ENCODE peak calls at places on chromosomes 5 and 9, in five cellular contexts. K is HTR-8/SVneo, F is Right ventricle myocardium superior, C is GM13976, H is tibial artery. R is an unnamed sample.
A peak's percentile ranks its signal among the peaks of the same experiment; 100 is the strongest.

GRCh38 chr5:132915681-132916080 is 42.2 kb downstream of the LEAP2 start:
- DNase-seq in K (no peak), F (no peak), C (no peak), H (no peak), R (no peak)

GRCh38 chr9:89885156-89885555 is 280.3 kb downstream of the GADD45G start:
- DNase-seq in K (no peak), F (no peak), C (no peak), H (no peak), R (no peak)

GRCh38 chr9:79734989-79735779 is 163.4 kb downstream of the TLE4 start:
- DNase-seq in K (no peak), F (no peak), C (no peak), H (no peak), R (no peak)

GRCh38 chr5:68749648-68750047 is 344.2 kb upstream of the SLC30A5 start:
- DNase-seq in K (no peak), F (no peak), C (no peak), H (no peak), R (peak; percentile 3)

GRCh38 chr5:59756373-59757035 is 137.0 kb downstream of the PDE4D start:
- DNase-seq in K (no peak), F (no peak), C (no peak), H (no peak), R (no peak)

GRCh38 chr5:179806250-179807045 is at the start of gene MGAT4B:
- DNase-seq in K (peak; percentile 71), F (peak; percentile 87), C (peak; percentile 92), H (peak; percentile 71), R (peak; percentile 83)

GRCh38 chr5:96844476-96844990 is 31.8 kb upstream of the ERAP2 start:
- DNase-seq in K (no peak), F (no peak), C (no peak), H (no peak), R (no peak)

GRCh38 chr9:70600479-70600878 is 186.0 kb upstream of the KLF9 start:
- DNase-seq in K (no peak), F (peak; percentile 54), C (no peak), H (peak; percentile 64), R (no peak)

GRCh38 chr5:171437286-171437821 is 17.9 kb downstream of the FGF18 start:
- DNase-seq in K (no peak), F (no peak), C (no peak), H (no peak), R (no peak)

GRCh38 chr5:67206381-67207328 is 10.1 kb upstream of the CD180 start:
- DNase-seq in K (peak; percentile 11), F (no peak), C (peak; percentile 76), H (no peak), R (peak; percentile 99)

GRCh38 chr5:73118331-73119011 is 1.9 kb upstream of the TMEM171 start:
- DNase-seq in K (no peak), F (no peak), C (no peak), H (no peak), R (no peak)

GRCh38 chr5:37756248-37756647 is 83.6 kb downstream of the GDNF start:
- DNase-seq in K (no peak), F (no peak), C (no peak), H (no peak), R (no peak)

GRCh38 chr9:70832487-70832886 is 288.9 kb downstream of the TRPM3 start:
- DNase-seq in K (no peak), F (no peak), C (no peak), H (no peak), R (no peak)

GRCh38 chr5:172173771-172174170 is 14.3 kb downstream of the STK10 start:
- DNase-seq in K (no peak), F (peak; percentile 51), C (no peak), H (no peak), R (no peak)

GRCh38 chr5:55232194-55232984 is 1.0 kb downstream of the CCNO start:
- DNase-seq in K (peak; percentile 48), F (no peak), C (peak; percentile 41), H (no peak), R (peak; percentile 52)

GRCh38 chr9:121744002-121744686 is 92.7 kb downstream of the DAB2IP start:
- DNase-seq in K (peak; percentile 29), F (peak; percentile 79), C (peak; percentile 81), H (peak; percentile 71), R (peak; percentile 67)

GRCh38 chr5:95891499-95891898 is 69.0 kb upstream of the GLRX start:
- DNase-seq in K (no peak), F (no peak), C (no peak), H (no peak), R (no peak)

GRCh38 chr9:34559616-34560546 is 29.6 kb downstream of the CNTFR start:
- DNase-seq in K (peak; percentile 26), F (peak; percentile 66), C (no peak), H (peak; percentile 65), R (no peak)

GRCh38 chr9:4866239-4866969 is 73.7 kb downstream of the RCL1 start:
- DNase-seq in K (no peak), F (no peak), C (no peak), H (no peak), R (no peak)

GRCh38 chr5:115366223-115366622 is 69.8 kb upstream of the CCDC112 start:
- DNase-seq in K (peak; percentile 86), F (no peak), C (no peak), H (no peak), R (peak; percentile 72)

GRCh38 chr9:123329329-123329955 is 26.6 kb upstream of the CRB2 start:
- DNase-seq in K (no peak), F (no peak), C (no peak), H (no peak), R (peak; percentile 72)

GRCh38 chr5:59358497-59358896 is 535.0 kb downstream of the PDE4D start:
- DNase-seq in K (no peak), F (peak; percentile 43), C (no peak), H (no peak), R (no peak)

GRCh38 chr9:115992834-115993233 is 160.8 kb upstream of the PAPPA start:
- DNase-seq in K (no peak), F (no peak), C (no peak), H (no peak), R (no peak)

GRCh38 chr5:172953776-172954189 is 5.4 kb upstream of the RPL26L1 start:
- DNase-seq in K (no peak), F (no peak), C (no peak), H (no peak), R (no peak)

GRCh38 chr5:35851282-35851681 is 5.4 kb upstream of the IL7R start:
- DNase-seq in K (no peak), F (no peak), C (no peak), H (no peak), R (no peak)

GRCh38 chr9:90423661-90424193 is 218.9 kb downstream of the DIRAS2 start:
- DNase-seq in K (peak; percentile 4), F (no peak), C (no peak), H (no peak), R (no peak)

GRCh38 chr9:116543731-116544400 is 143.2 kb upstream of the TRIM32 start:
- DNase-seq in K (no peak), F (peak; percentile 66), C (no peak), H (no peak), R (no peak)

GRCh38 chr9:122102156-122102555 is 9.0 kb upstream of the TTLL11 start:
- DNase-seq in K (no peak), F (no peak), C (no peak), H (no peak), R (no peak)

GRCh38 chr9:14096182-14096922 is 217.6 kb downstream of the NFIB start:
- DNase-seq in K (no peak), F (no peak), C (no peak), H (no peak), R (no peak)

GRCh38 chr5:126098330-126099017 is 324.7 kb upstream of the GRAMD2B start:
- DNase-seq in K (no peak), F (no peak), C (no peak), H (no peak), R (no peak)

GRCh38 chr5:150653145-150653761 is 7.8 kb upstream of the MYOZ3 start:
- DNase-seq in K (no peak), F (no peak), C (no peak), H (no peak), R (no peak)

GRCh38 chr5:39362646-39363045 is 1.6 kb downstream of the C9 start:
- DNase-seq in K (no peak), F (no peak), C (no peak), H (no peak), R (peak; percentile 21)

GRCh38 chr5:72159501-72159911 is 52.2 kb downstream of the MAP1B start:
- DNase-seq in K (no peak), F (no peak), C (no peak), H (no peak), R (no peak)

GRCh38 chr5:158272409-158272808 is 413.5 kb upstream of the CLINT1 start:
- DNase-seq in K (no peak), F (no peak), C (no peak), H (no peak), R (no peak)

GRCh38 chr9:126148523-126148870 is 178.1 kb upstream of the MVB12B start:
- DNase-seq in K (no peak), F (no peak), C (no peak), H (no peak), R (no peak)

GRCh38 chr9:125343518-125344284 is 82.1 kb downstream of the GAPVD1 start:
- DNase-seq in K (no peak), F (no peak), C (no peak), H (peak; percentile 37), R (peak; percentile 64)

GRCh38 chr9:109498195-109499060 is at the start of gene PTPN3:
- DNase-seq in K (peak; percentile 53), F (no peak), C (peak; percentile 47), H (no peak), R (peak; percentile 57)

GRCh38 chr5:124620743-124621142 is 125.7 kb downstream of the ZNF608 start:
- DNase-seq in K (no peak), F (no peak), C (no peak), H (no peak), R (no peak)

GRCh38 chr5:115586525-115587146 is 15.6 kb downstream of the TICAM2 start:
- DNase-seq in K (peak; percentile 18), F (no peak), C (no peak), H (no peak), R (no peak)

R was measured in PC-9.